ENCODE peak calls at places on chromosomes 7 and 10, in seven cellular contexts. G is NCI-H1092 treated with DMSO at 0.1 percent for 48 hours; A is activated T-cell treated with anti-CD3 and anti-CD28 coated beads, Interleukin-2, amount 50 U/mL, for 72 hours; T is stimulated activated CD4-positive, alpha-beta T cell treated with anti-CD3 and anti-CD28 coated beads, Interleukin-4, amount 100 ng/mL, for 1 hour; E is HS-5; F is HTR-8/SVneo; R is stomach. I is an unnamed sample.

GRCh38 chr7:128729489-128729888 is 9.7 kb upstream of the CALU start:
- DNase-seq in G (no peak), A (no peak), T (no peak), E (no peak), F (no peak), R (no peak), I (no peak)

GRCh38 chr7:43112941-43113621 is 634 bp downstream of the HECW1 start:
- DNase-seq in G (no peak), A (peak; percentile 6), T (no peak), E (no peak), F (peak; percentile 45), R (no peak), I (no peak)

GRCh38 chr7:136496526-136496925 is 371.9 kb upstream of the CHRM2 start:
- DNase-seq in G (peak; percentile 12), A (no peak), T (no peak), E (no peak), F (no peak), R (no peak), I (no peak)

GRCh38 chr7:43602271-43602670 is 19.4 kb downstream of the STK17A start:
- DNase-seq in G (no peak), A (no peak), T (no peak), E (no peak), F (no peak), R (no peak), I (no peak)

GRCh38 chr7:41858196-41858595 is 155.3 kb upstream of the INHBA start:
- DNase-seq in G (no peak), A (no peak), T (no peak), E (peak; percentile 53), F (no peak), R (no peak), I (no peak)

GRCh38 chr7:80439894-80440811 is 71.7 kb downstream of the GNAT3 start:
- DNase-seq in G (no peak), A (no peak), T (no peak), E (no peak), F (no peak), R (no peak), I (no peak)

GRCh38 chr7:31096198-31096881 is 44.2 kb downstream of the ADCYAP1R1 start:
- DNase-seq in G (no peak), A (no peak), T (no peak), E (no peak), F (no peak), R (peak; percentile 18), I (no peak)

GRCh38 chr10:17115683-17116082 is 13.9 kb downstream of the CUBN start:
- DNase-seq in G (no peak), A (no peak), T (no peak), E (peak; percentile 30), F (peak; percentile 40), R (no peak), I (no peak)

GRCh38 chr10:24240001-24240751 is 31.2 kb downstream of the KIAA1217 start:
- DNase-seq in G (no peak), A (no peak), T (no peak), E (no peak), F (no peak), R (no peak), I (no peak)

GRCh38 chr10:100433253-100434240 is 29.3 kb upstream of the WNT8B start:
- DNase-seq in G (peak; percentile 91), A (peak; percentile 96), T (peak; percentile 93), E (peak; percentile 80), F (peak; percentile 79), R (peak; percentile 98), I (peak; percentile 100)

GRCh38 chr7:116616555-116617059 is 55.4 kb upstream of the MET start:
- DNase-seq in G (no peak), A (no peak), T (no peak), E (no peak), F (no peak), R (no peak), I (no peak)

GRCh38 chr7:96224682-96225081 is 97.2 kb downstream of the SLC25A13 start:
- DNase-seq in G (peak; percentile 33), A (peak; percentile 2), T (no peak), E (no peak), F (no peak), R (no peak), I (peak; percentile 33)

GRCh38 chr10:47095211-47095610 is 184.0 kb downstream of the PTPN20 start:
- DNase-seq in G (no peak), A (no peak), T (no peak), E (no peak), F (no peak), R (no peak), I (no peak)

GRCh38 chr7:22667562-22668239 is 59.3 kb upstream of the IL6 start:
- DNase-seq in G (no peak), A (no peak), T (no peak), E (peak; percentile 79), F (peak; percentile 26), R (no peak), I (no peak)

GRCh38 chr7:93941956-93942355 is 20.4 kb downstream of the GNG11 start:
- DNase-seq in G (no peak), A (no peak), T (no peak), E (no peak), F (no peak), R (no peak), I (no peak)

GRCh38 chr10:23461557-23461956 is 22.7 kb downstream of the OTUD1 start:
- DNase-seq in G (no peak), A (no peak), T (no peak), E (no peak), F (no peak), R (no peak), I (no peak)

GRCh38 chr7:24654305-24654704 is 81.1 kb downstream of the PALS2 start:
- DNase-seq in G (no peak), A (no peak), T (no peak), E (no peak), F (no peak), R (no peak), I (no peak)

GRCh38 chr10:4331150-4331549 is 494.9 kb upstream of the AKR1E2 start:
- DNase-seq in G (no peak), A (no peak), T (no peak), E (no peak), F (no peak), R (no peak), I (no peak)

GRCh38 chr10:46550076-46550790 is 6.2 kb downstream of the GPRIN2 start:
- DNase-seq in G (no peak), A (no peak), T (no peak), E (no peak), F (no peak), R (peak; percentile 26), I (no peak)

GRCh38 chr7:12110425-12110824 is 100.7 kb upstream of the TMEM106B start:
- DNase-seq in G (no peak), A (no peak), T (no peak), E (no peak), F (no peak), R (no peak), I (no peak)

GRCh38 chr10:89158446-89158845 is 48.7 kb downstream of the CH25H start:
- DNase-seq in G (no peak), A (no peak), T (no peak), E (peak; percentile 28), F (no peak), R (no peak), I (no peak)

I was measured in activated CD8-positive, alpha-beta T cell treated with anti-CD3 and anti-CD28 coated beads for 36 hours.